ENCODE peak calls at places on chromosomes 6 and 20, in six cellular contexts. P is prostate gland, V is GM23338, M is spleen, R is breast epithelium, N is transverse colon. S is an unnamed sample.
A peak's percentile ranks its signal among the peaks of the same experiment; 100 is the strongest.

GRCh38 chr6:13390658-13391057 is 62.3 kb upstream of the TBC1D7 start:
- DNase-seq in M (no peak), V (no peak), N (no peak), P (no peak), R (no peak), S (no peak)

GRCh38 chr20:49887251-49887827 is 28.0 kb downstream of the SPATA2 start:
- DNase-seq in M (peak; percentile 83), N (no peak), P (no peak), R (no peak), V (no peak), S (peak; percentile 59)

GRCh38 chr6:20200761-20201160 is 11.5 kb downstream of the MBOAT1 start:
- DNase-seq in M (no peak), V (no peak), P (no peak), R (no peak), N (no peak), S (no peak)

GRCh38 chr20:45814314-45814713 is 1.9 kb downstream of the UBE2C start:
- DNase-seq in P (no peak), N (no peak), R (no peak), M (no peak), V (no peak), S (no peak)

GRCh38 chr20:61832181-61832580 is 233.5 kb downstream of the TAF4 start:
- DNase-seq in N (no peak), V (no peak), M (peak; percentile 44), P (no peak), R (no peak), S (no peak)

GRCh38 chr6:117483645-117484016 is 1.2 kb downstream of the DCBLD1 start:
- DNase-seq in N (peak; percentile 12), P (no peak), R (no peak), M (no peak), V (peak; percentile 13), S (no peak)

GRCh38 chr6:112109267-112109666 is 21.9 kb downstream of the FAM229B start:
- DNase-seq in N (no peak), R (no peak), M (no peak), P (no peak), V (no peak), S (peak; percentile 64)

GRCh38 chr6:22231616-22232015 is 65.2 kb downstream of the PRL start:
- DNase-seq in V (no peak), N (no peak), M (no peak), P (no peak), R (no peak), S (no peak)

GRCh38 chr6:1855890-1856289 is 246.2 kb downstream of the FOXC1 start:
- DNase-seq in V (no peak), P (no peak), N (no peak), R (no peak), M (no peak), S (no peak)

GRCh38 chr6:21791596-21791995 is 198.0 kb downstream of the SOX4 start:
- DNase-seq in V (no peak), R (no peak), P (no peak), M (no peak), N (no peak), S (no peak)

GRCh38 chr6:39357998-39358686 is 35.6 kb upstream of the KCNK16 start:
- DNase-seq in P (no peak), M (peak; percentile 35), N (peak; percentile 40), V (no peak), R (no peak), S (peak; percentile 76)

GRCh38 chr6:56386717-56387116 is 139.3 kb upstream of the COL21A1 start:
- DNase-seq in M (no peak), V (no peak), N (no peak), R (no peak), P (no peak), S (no peak)

GRCh38 chr6:106488494-106489369 is 128.2 kb downstream of the CRYBG1 start:
- DNase-seq in M (no peak), V (no peak), N (no peak), P (no peak), R (no peak), S (no peak)

GRCh38 chr6:141290871-141291270 is 841.9 kb upstream of the GJE1 start:
- DNase-seq in M (no peak), P (no peak), N (no peak), R (no peak), V (no peak), S (no peak)

GRCh38 chr20:25274891-25275812 is 27.3 kb downstream of the PYGB start:
- DNase-seq in P (no peak), N (peak; percentile 6), M (peak; percentile 74), R (peak; percentile 11), V (no peak), S (peak; percentile 67)

GRCh38 chr6:139777202-139777970 is 402.9 kb upstream of the CITED2 start:
- DNase-seq in P (no peak), V (no peak), R (no peak), M (no peak), N (no peak), S (no peak)

GRCh38 chr6:68053805-68054373 is 581.2 kb upstream of the ADGRB3 start:
- DNase-seq in N (no peak), M (no peak), P (no peak), V (no peak), R (no peak), S (no peak)

GRCh38 chr6:34571388-34571787 is 15.3 kb upstream of the SPDEF start:
- DNase-seq in N (no peak), P (no peak), V (no peak), R (no peak), M (no peak), S (no peak)

GRCh38 chr6:110826236-110827129 is 11.2 kb upstream of the CDK19 start:
- DNase-seq in N (no peak), V (peak; percentile 10), P (no peak), M (no peak), R (no peak), S (peak; percentile 72)

GRCh38 chr20:46367967-46368901 is 38.2 kb downstream of the ELMO2 start:
- DNase-seq in R (no peak), P (no peak), M (no peak), V (no peak), N (no peak), S (peak; percentile 63)

GRCh38 chr20:45592574-45593189 is 13.6 kb upstream of the WFDC8 start:
- DNase-seq in M (no peak), V (peak; percentile 85), R (no peak), N (no peak), P (no peak), S (no peak)

GRCh38 chr6:121201108-121201507 is 133.2 kb downstream of the TBC1D32 start:
- DNase-seq in P (no peak), M (no peak), V (peak; percentile 1), N (no peak), R (no peak), S (no peak)

GRCh38 chr20:49713779-49714712 is at the start of gene B4GALT5:
- DNase-seq in M (peak; percentile 93), N (peak; percentile 71), V (peak; percentile 95), P (peak; percentile 44), R (peak; percentile 28), S (peak; percentile 82)

GRCh38 chr6:148422085-148422484 is 79.4 kb downstream of the SASH1 start:
- DNase-seq in M (no peak), V (no peak), N (no peak), R (no peak), P (no peak), S (no peak)

GRCh38 chr20:11716239-11716944 is 201.3 kb upstream of the BTBD3 start:
- DNase-seq in N (no peak), M (no peak), R (no peak), V (peak; percentile 89), P (no peak), S (no peak)

GRCh38 chr6:37324131-37325033 is 29.4 kb upstream of the RNF8 start:
- DNase-seq in R (no peak), V (no peak), M (no peak), P (no peak), N (no peak), S (no peak)

GRCh38 chr6:37061157-37061804 is 55.8 kb downstream of the FGD2 start:
- DNase-seq in N (no peak), V (no peak), P (no peak), M (peak; percentile 71), R (no peak), S (no peak)

GRCh38 chr6:33314943-33315752 is 1.3 kb upstream of the TAPBP start:
- DNase-seq in N (peak; percentile 86), M (peak; percentile 89), R (peak; percentile 57), V (peak; percentile 71), P (peak; percentile 78), S (peak; percentile 80)

GRCh38 chr6:121652726-121653623 is 217.5 kb downstream of the GJA1 start:
- DNase-seq in V (no peak), P (peak; percentile 21), R (no peak), N (peak; percentile 8), M (no peak), S (peak; percentile 67)

GRCh38 chr6:16179970-16180431 is 51.1 kb downstream of the MYLIP start:
- DNase-seq in V (no peak), M (no peak), R (no peak), N (no peak), P (no peak), S (no peak)

GRCh38 chr6:45951291-45951690 is 64.4 kb downstream of the CLIC5 start:
- DNase-seq in M (no peak), N (no peak), V (no peak), R (no peak), P (no peak), S (no peak)

GRCh38 chr6:61842005-61842404 is 444.0 kb downstream of the KHDRBS2 start:
- DNase-seq in V (no peak), P (no peak), R (no peak), M (no peak), N (no peak), S (no peak)
- TF ChIP-seq POLR2AphosphoS5 in V (no peak), P (no peak), R (no peak), M (no peak), N (no peak), S (no peak)

GRCh38 chr20:35762461-35762860 is 9.4 kb upstream of the PHF20 start:
- DNase-seq in V (no peak), N (no peak), P (no peak), R (no peak), M (no peak), S (no peak)
- TF ChIP-seq POLR2AphosphoS5 in V (no peak), N (no peak), P (no peak), R (no peak), M (no peak), S (no peak)

GRCh38 chr6:80132942-80133517 is 26.6 kb downstream of the BCKDHB start:
- DNase-seq in M (no peak), N (peak; percentile 80), R (no peak), V (peak; percentile 53), P (peak; percentile 41), S (peak; percentile 83)
- TF ChIP-seq POLR2AphosphoS5 in M (no peak), N (peak; percentile 88), R (peak; percentile 64), V (no peak), P (peak; percentile 34), S (peak; percentile 85)

DNA sequence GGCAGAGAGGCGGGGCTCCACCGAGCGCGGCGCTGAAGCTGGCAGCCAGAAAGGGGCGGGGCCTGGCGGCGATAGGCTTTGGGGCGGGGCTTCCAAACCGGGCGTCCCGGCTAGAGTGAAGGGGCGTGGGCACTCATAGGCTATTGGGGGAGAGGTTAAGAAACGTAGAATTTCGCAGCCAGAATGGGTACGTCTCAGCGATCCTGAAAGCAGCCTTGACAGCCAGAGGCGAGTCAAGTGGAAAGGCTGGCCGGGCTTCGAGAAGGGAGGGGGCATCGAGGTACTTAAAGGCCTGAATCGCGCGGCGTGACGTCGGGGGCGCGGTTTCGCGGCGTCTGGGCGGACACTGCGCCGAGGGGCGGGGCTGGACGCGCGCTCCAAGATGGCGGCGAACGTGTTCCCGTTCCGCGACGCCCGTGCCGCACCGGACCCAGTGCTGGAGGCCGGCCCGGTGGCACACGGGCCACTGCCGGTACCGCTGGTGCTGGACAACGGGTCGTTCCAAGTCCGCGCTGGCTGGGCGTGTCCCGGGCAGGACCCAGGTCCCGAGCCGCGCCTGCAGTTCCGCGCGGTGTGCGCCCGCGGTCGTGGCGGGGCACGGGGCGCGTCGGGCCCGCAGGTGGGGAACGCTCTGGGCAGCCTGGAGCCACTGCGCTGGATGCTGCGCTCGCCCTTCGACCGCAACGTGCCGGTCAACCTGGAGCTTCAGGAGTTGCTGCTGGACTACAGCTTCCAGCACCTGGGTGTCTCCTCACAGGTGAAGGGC is at the start of gene ACTR5:
- DNase-seq in R (peak; percentile 83), P (peak; percentile 91), V (peak; percentile 94), N (peak; percentile 97), M (peak; percentile 99), S (peak; percentile 95)
- TF ChIP-seq POLR2AphosphoS5 in R (peak; percentile 61), P (peak; percentile 65), V (peak; percentile 82), N (peak; percentile 47), M (peak; percentile 89), S (no peak)

S was measured in sigmoid colon.